ENCODE peak calls at places on chromosomes 4 and X, in four cellular contexts. F is fibroblast of pulmonary artery, K is astrocyte, O is tibial nerve. N is an unnamed sample.

GRCh38 chr4:139857021-139857420 is 191.4 kb downstream of the MGST2 start:
- DNase-seq in F (no peak), K (peak), O (no peak), N (no peak)

GRCh38 chr4:5563856-5564255 is 144.5 kb downstream of the EVC2 start:
- DNase-seq in F (no peak), K (no peak), O (no peak), N (no peak)

GRCh38 chrX:41737065-41737464 is 13.1 kb downstream of the GPR82 start:
- DNase-seq in F (no peak), K (no peak), O (no peak), N (no peak)

GRCh38 chr4:47662975-47663374 is 174.9 kb downstream of the CORIN start:
- DNase-seq in F (no peak), K (no peak), O (no peak), N (no peak)

GRCh38 chr4:7867701-7868429 is 71.8 kb downstream of the AFAP1 start:
- DNase-seq in F (no peak), K (peak), O (no peak), N (no peak)

GRCh38 chr4:21664355-21664754 is 284.2 kb downstream of the KCNIP4 start:
- DNase-seq in F (no peak), K (no peak), O (no peak), N (no peak)

GRCh38 chr4:86450861-86451260 is 91.0 kb upstream of the MAPK10 start:
- DNase-seq in F (no peak), K (no peak), O (no peak), N (no peak)

GRCh38 chr4:75745721-75746199 is 21.4 kb downstream of the USO1 start:
- DNase-seq in F (no peak), K (no peak), O (no peak), N (no peak)

GRCh38 chrX:45903781-45904201 is 641.4 kb downstream of the ZNF674 start:
- DNase-seq in F (no peak), K (no peak), O (no peak), N (no peak)

GRCh38 chrX:130110379-130111219 is at the start of gene ELF4:
- DNase-seq in F (peak), K (no peak), O (no peak), N (no peak)

GRCh38 chr4:87811977-87812376 is 12.6 kb downstream of the IBSP start:
- DNase-seq in F (no peak), K (peak), O (no peak), N (no peak)

GRCh38 chrX:38061335-38061734 is 55.0 kb downstream of the SYTL5 start:
- DNase-seq in F (peak), K (peak), O (no peak), N (no peak)

GRCh38 chrX:131792356-131792749 is 230.7 kb upstream of the STK26 start:
- DNase-seq in F (no peak), K (peak), O (no peak), N (no peak)

GRCh38 chrX:110317820-110318663 is at the start of gene AMMECR1:
- DNase-seq in F (peak), K (peak), O (peak), N (peak)
- TF ChIP-seq CTCF in F (no peak), K (no peak), O (no peak), N (no peak)

GRCh38 chrX:55522577-55523254 is 33.1 kb upstream of the USP51 start:
- DNase-seq in F (no peak), K (no peak), O (no peak), N (no peak)

GRCh38 chrX:55521687-55522086 is 32.0 kb upstream of the USP51 start:
- DNase-seq in F (no peak), K (no peak), O (no peak), N (no peak)

DNA sequence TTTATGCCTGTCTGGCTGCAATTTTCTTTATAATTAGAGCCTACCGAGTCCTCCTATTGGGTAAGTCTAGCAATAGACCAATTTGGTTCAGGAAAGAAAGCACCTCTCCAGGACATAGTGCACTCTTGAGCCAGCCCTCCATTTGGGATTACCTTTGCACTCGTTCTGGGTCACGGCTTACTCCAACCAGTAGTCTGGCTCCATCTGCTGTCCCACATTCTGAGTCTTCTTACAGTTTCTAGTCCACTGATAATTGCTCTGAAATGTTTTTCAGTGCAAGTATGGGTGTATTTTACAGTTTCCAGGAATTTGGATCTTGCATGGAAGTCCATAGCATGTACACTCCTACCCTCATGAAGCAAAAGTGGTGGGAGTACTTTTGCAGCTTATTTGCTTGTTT is 34.8 kb upstream of the USP51 start:
- DNase-seq in F (peak), K (no peak), O (no peak), N (no peak)
- TF ChIP-seq CTCF in F (no peak), K (no peak), O (no peak), N (peak)

DNA sequence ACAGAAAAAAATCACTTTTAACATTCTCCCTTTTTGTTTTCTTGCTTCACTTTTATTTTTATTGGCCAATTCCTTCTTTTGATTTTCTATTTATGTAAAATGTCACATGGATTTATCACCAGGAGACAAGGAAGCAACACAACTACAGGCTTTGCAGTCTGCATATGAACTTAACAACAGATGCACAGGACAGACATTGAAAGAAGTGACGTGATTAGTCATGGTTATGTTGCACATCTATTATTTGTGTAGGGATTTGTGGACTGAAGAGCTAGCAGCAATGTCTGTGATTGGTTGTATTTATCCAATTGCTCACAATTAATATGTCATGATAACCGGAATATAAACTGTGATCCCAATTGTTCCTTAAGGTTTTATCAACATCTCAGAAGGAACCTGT is 147.8 kb upstream of the KLF3 start:
- DNase-seq in F (no peak), K (no peak), O (no peak), N (no peak)
- TF ChIP-seq CTCF in F (no peak), K (no peak), O (no peak), N (no peak)

GRCh38 chrX:48626401-48627298 is 29.4 kb downstream of the WDR13 start:
- DNase-seq in F (no peak), K (no peak), O (no peak), N (no peak)

GRCh38 chrX:48636286-48636685 is 39.0 kb downstream of the WDR13 start:
- DNase-seq in F (no peak), K (no peak), O (no peak), N (no peak)

GRCh38 chrX:48636776-48637175 is 39.5 kb downstream of the WDR13 start:
- DNase-seq in F (no peak), K (no peak), O (no peak), N (no peak)

GRCh38 chrX:48632207-48632606 is 34.9 kb downstream of the WDR13 start:
- DNase-seq in F (no peak), K (no peak), O (no peak), N (no peak)

DNA sequence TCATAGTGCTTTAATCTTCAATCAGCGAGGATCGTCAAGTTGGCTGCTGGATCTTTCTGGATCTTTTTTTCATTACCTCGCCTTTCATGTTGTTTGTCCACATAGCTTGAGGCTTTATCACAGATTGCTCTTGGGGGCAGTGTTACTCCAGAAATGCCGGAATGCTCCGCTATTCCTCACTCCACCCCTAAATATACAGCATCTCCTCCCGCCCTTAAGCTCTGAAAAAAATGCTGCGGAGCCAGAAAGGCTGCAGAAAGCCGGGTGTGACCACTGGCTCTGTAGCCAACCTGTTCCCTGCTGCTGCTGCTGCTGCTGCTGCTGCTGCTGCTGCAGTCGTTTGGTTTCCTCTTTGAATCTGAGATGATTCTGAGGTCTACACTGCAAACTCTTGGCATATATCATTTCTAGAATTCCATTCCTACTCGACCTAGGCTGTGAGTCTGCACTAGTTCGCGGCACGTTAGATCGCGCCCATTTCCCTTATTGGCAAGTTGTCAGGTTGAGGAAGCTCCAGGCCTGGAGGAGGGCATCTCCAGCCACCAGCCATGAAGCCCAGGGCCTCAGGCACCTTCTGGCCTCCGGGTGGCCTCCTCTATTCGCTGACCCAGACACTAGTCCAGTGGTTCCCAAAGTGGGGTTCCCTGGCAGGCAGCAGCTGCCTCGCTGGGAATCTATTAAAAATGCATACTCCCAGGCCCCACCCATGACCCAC is 34.2 kb downstream of the WDR13 start:
- DNase-seq in F (peak), K (peak), O (peak), N (peak)
- TF ChIP-seq CTCF in F (peak), K (peak), O (peak), N (peak)

DNA sequence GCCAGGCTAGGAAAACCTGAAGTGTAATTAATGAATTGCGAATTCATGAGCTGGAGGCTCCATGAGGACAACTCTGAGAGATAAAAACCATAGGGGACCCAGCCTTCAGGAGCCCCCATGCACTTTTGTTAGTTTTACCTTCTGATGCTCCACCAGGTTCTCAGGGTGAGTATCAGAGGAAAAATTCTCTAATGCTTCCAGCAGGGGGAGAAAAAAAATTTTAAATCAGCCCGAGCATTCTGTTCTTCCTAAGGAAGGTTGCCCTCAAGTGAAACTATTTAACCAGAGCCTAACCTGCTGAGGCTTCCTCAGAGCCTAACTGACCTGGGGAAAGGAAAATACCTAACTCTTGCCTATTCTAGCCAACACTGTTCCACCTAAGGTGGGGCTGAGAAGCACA is 552.6 kb downstream of the PPARGC1A start:
- DNase-seq in F (no peak), K (no peak), O (no peak), N (no peak)
- TF ChIP-seq CTCF in F (peak), K (no peak), O (no peak), N (peak)

DNA sequence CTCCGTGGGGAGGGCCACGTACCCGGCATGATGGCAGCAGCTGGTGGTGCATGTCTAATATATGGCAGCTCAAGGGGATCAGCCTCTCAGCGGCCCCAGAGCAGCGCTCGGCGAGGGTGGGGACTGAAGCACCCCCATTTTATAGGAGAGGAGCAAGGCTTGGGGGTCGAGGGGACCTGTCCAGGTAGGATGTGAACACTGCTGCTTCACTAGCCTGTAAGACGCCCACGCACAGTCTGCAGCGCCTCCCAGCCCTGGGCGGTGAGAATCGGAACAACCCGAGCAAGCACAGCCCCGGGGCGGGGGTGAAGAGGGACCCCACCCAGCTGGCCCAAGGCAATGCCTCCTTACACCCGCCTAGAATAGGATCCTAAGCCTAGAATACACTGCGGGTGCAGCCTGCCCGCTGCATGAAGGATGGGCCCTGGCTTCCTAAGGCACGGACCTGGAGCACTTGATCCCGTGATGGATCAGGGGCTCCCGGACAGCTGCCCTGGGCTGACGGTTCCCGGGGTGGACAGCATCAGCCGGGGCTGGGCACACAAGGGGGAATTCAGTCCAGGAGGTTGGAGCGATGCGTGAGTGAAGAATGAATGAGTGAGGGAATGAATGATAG is 17.6 kb downstream of the ADRA2C start:
- DNase-seq in F (no peak), K (no peak), O (no peak), N (no peak)
- TF ChIP-seq CTCF in F (no peak), K (no peak), O (no peak), N (peak)

GRCh38 chrX:117987376-117987775 is 129.2 kb downstream of the KLHL13 start:
- DNase-seq in F (no peak), K (peak), O (no peak), N (no peak)

GRCh38 chrX:117982702-117983392 is 133.8 kb downstream of the KLHL13 start:
- DNase-seq in F (no peak), K (no peak), O (no peak), N (no peak)

GRCh38 chrX:117989512-117989911 is 127.1 kb downstream of the KLHL13 start:
- DNase-seq in F (no peak), K (peak), O (no peak), N (no peak)

GRCh38 chrX:117990438-117990837 is 126.2 kb downstream of the KLHL13 start:
- DNase-seq in F (no peak), K (peak), O (no peak), N (no peak)

GRCh38 chrX:117985241-117985640 is 131.4 kb downstream of the KLHL13 start:
- DNase-seq in F (no peak), K (no peak), O (no peak), N (no peak)
- TF ChIP-seq CTCF in F (no peak), K (no peak), O (no peak), N (peak)

DNA sequence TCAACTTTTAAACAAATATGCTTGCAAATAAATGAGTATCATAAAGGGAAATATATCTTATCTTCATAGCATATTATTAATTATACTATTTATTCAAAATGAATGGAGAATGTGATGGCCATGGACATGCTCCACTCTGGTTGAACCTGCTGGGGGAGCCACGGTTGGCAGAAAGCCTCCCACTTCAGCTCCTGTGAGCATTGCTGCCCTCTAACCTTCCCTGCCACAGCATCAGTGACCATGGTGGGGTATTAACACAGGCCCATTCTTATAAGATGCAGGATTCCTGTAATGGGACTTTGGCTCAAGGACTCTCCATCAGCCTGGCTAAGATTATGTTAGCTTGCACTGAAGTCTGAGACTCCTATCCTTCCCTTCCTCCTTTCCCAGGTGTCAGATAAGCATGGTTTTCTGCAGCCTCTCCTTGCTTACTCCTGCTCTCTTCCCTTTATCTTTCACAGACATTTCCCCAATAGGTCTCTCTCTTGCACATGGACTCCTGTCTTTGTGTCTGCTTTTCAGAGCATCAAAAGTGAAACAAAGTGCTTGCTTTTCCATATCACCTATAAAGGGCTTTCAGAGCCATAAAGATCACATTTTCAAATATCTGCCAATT is 4.9 kb upstream of the ABRAXAS1 start:
- DNase-seq in F (no peak), K (no peak), O (no peak), N (no peak)
- TF ChIP-seq CTCF in F (no peak), K (no peak), O (no peak), N (no peak)

GRCh38 chr4:37836838-37837413 is 10.4 kb downstream of the PGM2 start:
- DNase-seq in F (peak), K (no peak), O (no peak), N (no peak)
- TF ChIP-seq CTCF in F (no peak), K (no peak), O (no peak), N (no peak)